ENCODE peak calls at places on chromosomes 13 and 19, in nine cellular contexts. One of them, this sample, is unnamed.

GRCh38 chr19:34500656-34501120 is 19.1 kb downstream of the WTIP start:
- DNase-seq in fibroblast of the aortic adventitia: no peak
- DNase-seq in epithelial cell of proximal tubule: no peak
- DNase-seq in uterus: no peak
- DNase-seq in AG04449: no peak
- DNase-seq in AG09309: no peak
- DNase-seq in fibroblast of lung: no peak
- DNase-seq in brain microvascular endothelial cell: no peak
- DNase-seq in body of pancreas: no peak
- DNase-seq in this sample: no peak

GRCh38 chr19:16268676-16269319 is 55.8 kb upstream of the KLF2 start:
- DNase-seq in fibroblast of the aortic adventitia: no peak
- DNase-seq in epithelial cell of proximal tubule: no peak
- DNase-seq in uterus: no peak
- DNase-seq in AG04449: no peak
- DNase-seq in AG09309: no peak
- DNase-seq in fibroblast of lung: no peak
- DNase-seq in brain microvascular endothelial cell: no peak
- DNase-seq in body of pancreas: no peak
- DNase-seq in this sample: no peak

GRCh38 chr19:55091955-55092354 is 16.3 kb downstream of the EPS8L1 start:
- DNase-seq in fibroblast of the aortic adventitia: no peak
- DNase-seq in epithelial cell of proximal tubule: no peak
- DNase-seq in uterus: no peak
- DNase-seq in AG04449: no peak
- DNase-seq in AG09309: no peak
- DNase-seq in fibroblast of lung: no peak
- DNase-seq in brain microvascular endothelial cell: no peak
- DNase-seq in body of pancreas: peak; percentile 12
- DNase-seq in this sample: no peak

GRCh38 chr13:48000559-48001126 is 430 bp downstream of the SUCLA2 start:
- DNase-seq in fibroblast of the aortic adventitia: peak; percentile 8
- DNase-seq in epithelial cell of proximal tubule: no peak
- DNase-seq in uterus: no peak
- DNase-seq in AG04449: no peak
- DNase-seq in AG09309: no peak
- DNase-seq in fibroblast of lung: peak; percentile 10
- DNase-seq in brain microvascular endothelial cell: no peak
- DNase-seq in body of pancreas: peak; percentile 22
- DNase-seq in this sample: no peak

GRCh38 chr19:3096267-3096901 is 2.2 kb downstream of the GNA11 start:
- DNase-seq in fibroblast of the aortic adventitia: no peak
- DNase-seq in epithelial cell of proximal tubule: no peak
- DNase-seq in uterus: no peak
- DNase-seq in AG04449: no peak
- DNase-seq in AG09309: no peak
- DNase-seq in fibroblast of lung: no peak
- DNase-seq in brain microvascular endothelial cell: no peak
- DNase-seq in body of pancreas: peak; percentile 15
- DNase-seq in this sample: no peak

GRCh38 chr13:97259787-97260641 is 37.9 kb downstream of the MBNL2 start:
- DNase-seq in fibroblast of the aortic adventitia: peak; percentile 88
- DNase-seq in epithelial cell of proximal tubule: no peak
- DNase-seq in uterus: no peak
- DNase-seq in AG04449: peak; percentile 53
- DNase-seq in AG09309: no peak
- DNase-seq in fibroblast of lung: peak; percentile 74
- DNase-seq in brain microvascular endothelial cell: peak; percentile 78
- DNase-seq in body of pancreas: no peak
- DNase-seq in this sample: no peak

GRCh38 chr13:23699271-23699670 is 129.1 kb downstream of the TNFRSF19 start:
- DNase-seq in fibroblast of the aortic adventitia: no peak
- DNase-seq in epithelial cell of proximal tubule: no peak
- DNase-seq in uterus: no peak
- DNase-seq in AG04449: no peak
- DNase-seq in AG09309: no peak
- DNase-seq in fibroblast of lung: no peak
- DNase-seq in brain microvascular endothelial cell: no peak
- DNase-seq in body of pancreas: no peak
- DNase-seq in this sample: no peak

GRCh38 chr19:18278521-18279265 is 2.7 kb downstream of the JUND start:
- DNase-seq in fibroblast of the aortic adventitia: peak; percentile 33
- DNase-seq in epithelial cell of proximal tubule: no peak
- DNase-seq in uterus: no peak
- DNase-seq in AG04449: no peak
- DNase-seq in AG09309: no peak
- DNase-seq in fibroblast of lung: no peak
- DNase-seq in brain microvascular endothelial cell: peak; percentile 25
- DNase-seq in body of pancreas: peak; percentile 64
- DNase-seq in this sample: no peak

GRCh38 chr13:36029171-36029570 is 102.0 kb downstream of the DCLK1 start:
- DNase-seq in fibroblast of the aortic adventitia: peak; percentile 71
- DNase-seq in epithelial cell of proximal tubule: no peak
- DNase-seq in uterus: no peak
- DNase-seq in AG04449: no peak
- DNase-seq in AG09309: no peak
- DNase-seq in fibroblast of lung: peak; percentile 65
- DNase-seq in brain microvascular endothelial cell: peak; percentile 97
- DNase-seq in body of pancreas: no peak
- DNase-seq in this sample: no peak

GRCh38 chr19:48724796-48725753 is 5.5 kb upstream of the MAMSTR start:
- DNase-seq in fibroblast of the aortic adventitia: peak; percentile 97
- DNase-seq in epithelial cell of proximal tubule: peak; percentile 39
- DNase-seq in uterus: peak; percentile 80
- DNase-seq in AG04449: peak; percentile 23
- DNase-seq in AG09309: no peak
- DNase-seq in fibroblast of lung: peak; percentile 93
- DNase-seq in brain microvascular endothelial cell: peak; percentile 88
- DNase-seq in body of pancreas: peak; percentile 60
- DNase-seq in this sample: no peak

GRCh38 chr13:48923376-48923775 is 52.3 kb upstream of the FNDC3A start:
- DNase-seq in fibroblast of the aortic adventitia: peak; percentile 9
- DNase-seq in epithelial cell of proximal tubule: no peak
- DNase-seq in uterus: no peak
- DNase-seq in AG04449: no peak
- DNase-seq in AG09309: no peak
- DNase-seq in fibroblast of lung: no peak
- DNase-seq in brain microvascular endothelial cell: no peak
- DNase-seq in body of pancreas: no peak
- DNase-seq in this sample: no peak

GRCh38 chr19:47272448-47273312 is 2.0 kb upstream of the INAFM1 start:
- DNase-seq in fibroblast of the aortic adventitia: peak; percentile 34
- DNase-seq in epithelial cell of proximal tubule: no peak
- DNase-seq in uterus: peak; percentile 71
- DNase-seq in AG04449: no peak
- DNase-seq in AG09309: peak; percentile 24
- DNase-seq in fibroblast of lung: peak; percentile 32
- DNase-seq in brain microvascular endothelial cell: no peak
- DNase-seq in body of pancreas: peak; percentile 57
- DNase-seq in this sample: no peak

GRCh38 chr19:15284896-15285295 is 47.4 kb downstream of the BRD4 start:
- DNase-seq in fibroblast of the aortic adventitia: no peak
- DNase-seq in epithelial cell of proximal tubule: no peak
- DNase-seq in uterus: no peak
- DNase-seq in AG04449: no peak
- DNase-seq in AG09309: no peak
- DNase-seq in fibroblast of lung: no peak
- DNase-seq in brain microvascular endothelial cell: no peak
- DNase-seq in body of pancreas: no peak
- DNase-seq in this sample: no peak

GRCh38 chr13:44093607-44094583 is 214.2 kb downstream of the LACC1 start:
- DNase-seq in fibroblast of the aortic adventitia: peak; percentile 15
- DNase-seq in epithelial cell of proximal tubule: no peak
- DNase-seq in uterus: no peak
- DNase-seq in AG04449: no peak
- DNase-seq in AG09309: no peak
- DNase-seq in fibroblast of lung: peak; percentile 54
- DNase-seq in brain microvascular endothelial cell: no peak
- DNase-seq in body of pancreas: no peak
- DNase-seq in this sample: no peak

GRCh38 chr13:48230541-48230940 is 2.5 kb upstream of the ITM2B start:
- DNase-seq in fibroblast of the aortic adventitia: no peak
- DNase-seq in epithelial cell of proximal tubule: no peak
- DNase-seq in uterus: no peak
- DNase-seq in AG04449: no peak
- DNase-seq in AG09309: no peak
- DNase-seq in fibroblast of lung: no peak
- DNase-seq in brain microvascular endothelial cell: no peak
- DNase-seq in body of pancreas: no peak
- DNase-seq in this sample: no peak

GRCh38 chr13:41061075-41061913 is at the start of gene WBP4:
- DNase-seq in fibroblast of the aortic adventitia: peak; percentile 97
- DNase-seq in epithelial cell of proximal tubule: peak; percentile 80
- DNase-seq in uterus: peak; percentile 95
- DNase-seq in AG04449: peak; percentile 57
- DNase-seq in AG09309: peak; percentile 76
- DNase-seq in fibroblast of lung: peak; percentile 98
- DNase-seq in brain microvascular endothelial cell: peak; percentile 93
- DNase-seq in body of pancreas: peak; percentile 94
- DNase-seq in this sample: peak; percentile 80

GRCh38 chr13:41059466-41059865 is 1.8 kb upstream of the WBP4 start:
- DNase-seq in fibroblast of the aortic adventitia: peak; percentile 28
- DNase-seq in epithelial cell of proximal tubule: no peak
- DNase-seq in uterus: no peak
- DNase-seq in AG04449: no peak
- DNase-seq in AG09309: no peak
- DNase-seq in fibroblast of lung: no peak
- DNase-seq in brain microvascular endothelial cell: no peak
- DNase-seq in body of pancreas: no peak
- DNase-seq in this sample: no peak

GRCh38 chr13:41060723-41061074 is 610 bp upstream of the WBP4 start:
- DNase-seq in fibroblast of the aortic adventitia: no peak
- DNase-seq in epithelial cell of proximal tubule: no peak
- DNase-seq in uterus: peak; percentile 82
- DNase-seq in AG04449: no peak
- DNase-seq in AG09309: no peak
- DNase-seq in fibroblast of lung: no peak
- DNase-seq in brain microvascular endothelial cell: no peak
- DNase-seq in body of pancreas: peak; percentile 80
- DNase-seq in this sample: peak; percentile 68

GRCh38 chr13:41058229-41059070 is 2.9 kb upstream of the WBP4 start:
- DNase-seq in fibroblast of the aortic adventitia: no peak
- DNase-seq in epithelial cell of proximal tubule: no peak
- DNase-seq in uterus: no peak
- DNase-seq in AG04449: no peak
- DNase-seq in AG09309: no peak
- DNase-seq in fibroblast of lung: no peak
- DNase-seq in brain microvascular endothelial cell: no peak
- DNase-seq in body of pancreas: peak; percentile 35
- DNase-seq in this sample: no peak

DNA sequence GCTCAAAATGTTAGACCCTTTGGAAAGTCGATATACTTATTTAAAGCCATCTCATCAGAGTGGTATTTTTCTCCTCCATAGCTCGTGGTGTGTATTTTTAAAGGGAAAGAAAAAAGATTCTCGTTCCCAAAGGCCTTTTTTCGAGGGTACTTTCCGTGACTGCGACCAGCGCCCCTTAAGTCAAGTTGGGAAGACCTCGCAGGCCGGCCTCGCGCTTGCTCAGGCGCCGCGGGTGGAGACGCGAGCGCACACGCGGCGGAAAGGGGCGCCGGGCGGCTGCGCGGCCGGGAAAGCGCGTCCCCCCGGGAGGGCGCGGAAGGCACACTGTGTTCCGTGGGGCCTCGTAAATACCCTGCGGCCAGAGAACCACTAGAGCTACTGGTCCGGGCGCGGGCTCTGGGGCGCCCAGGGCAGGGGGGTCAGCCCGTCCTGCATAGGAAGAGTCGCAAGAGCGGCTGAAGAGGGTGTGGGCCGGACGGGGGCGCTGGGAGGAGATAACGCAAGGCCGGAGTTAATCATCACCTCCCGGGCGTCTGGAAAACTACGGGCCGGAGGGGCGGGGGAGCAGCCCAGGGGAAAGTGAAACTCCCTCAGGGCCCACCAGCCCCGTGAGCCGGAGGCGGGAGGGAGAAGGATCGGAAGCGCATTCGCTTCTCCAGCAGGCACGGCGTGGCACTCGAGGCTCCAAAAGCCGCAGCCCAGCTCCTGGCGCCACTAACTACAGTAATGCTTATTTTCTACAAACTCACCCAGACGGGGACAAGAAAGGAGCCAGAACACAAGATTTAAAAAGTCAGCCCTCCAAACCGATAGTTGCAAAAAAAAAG is 1.2 kb upstream of the WBP4 start:
- DNase-seq in fibroblast of the aortic adventitia: peak; percentile 86
- DNase-seq in epithelial cell of proximal tubule: peak; percentile 31
- DNase-seq in uterus: peak; percentile 95
- DNase-seq in AG04449: no peak
- DNase-seq in AG09309: peak; percentile 63
- DNase-seq in fibroblast of lung: peak; percentile 91
- DNase-seq in brain microvascular endothelial cell: peak; percentile 86
- DNase-seq in body of pancreas: peak; percentile 91
- DNase-seq in this sample: peak; percentile 79
- TF ChIP-seq CTCF in fibroblast of the aortic adventitia: peak; percentile 35
- TF ChIP-seq CTCF in epithelial cell of proximal tubule: peak; percentile 32
- TF ChIP-seq CTCF in uterus: peak; percentile 46
- TF ChIP-seq CTCF in AG04449: peak; percentile 42
- TF ChIP-seq CTCF in AG09309: peak; percentile 36
- TF ChIP-seq CTCF in fibroblast of lung: peak; percentile 16
- TF ChIP-seq CTCF in brain microvascular endothelial cell: peak; percentile 49
- TF ChIP-seq CTCF in body of pancreas: peak; percentile 34
- TF ChIP-seq CTCF in this sample: no peak

GRCh38 chr13:90420683-90421082 is 926.8 kb upstream of the MIR17HG start:
- DNase-seq in fibroblast of the aortic adventitia: peak; percentile 25
- DNase-seq in epithelial cell of proximal tubule: no peak
- DNase-seq in uterus: no peak
- DNase-seq in AG04449: no peak
- DNase-seq in AG09309: no peak
- DNase-seq in fibroblast of lung: peak; percentile 9
- DNase-seq in brain microvascular endothelial cell: no peak
- DNase-seq in body of pancreas: no peak
- DNase-seq in this sample: no peak
- TF ChIP-seq CTCF in fibroblast of the aortic adventitia: peak; percentile 32
- TF ChIP-seq CTCF in epithelial cell of proximal tubule: peak; percentile 36
- TF ChIP-seq CTCF in uterus: no peak
- TF ChIP-seq CTCF in AG04449: peak; percentile 4
- TF ChIP-seq CTCF in AG09309: peak; percentile 29
- TF ChIP-seq CTCF in fibroblast of lung: peak; percentile 17
- TF ChIP-seq CTCF in brain microvascular endothelial cell: peak; percentile 36
- TF ChIP-seq CTCF in body of pancreas: no peak
- TF ChIP-seq CTCF in this sample: no peak

GRCh38 chr19:44401787-44402115 is 343 bp upstream of the ZNF285 start:
- DNase-seq in fibroblast of the aortic adventitia: no peak
- DNase-seq in epithelial cell of proximal tubule: no peak
- DNase-seq in uterus: no peak
- DNase-seq in AG04449: no peak
- DNase-seq in AG09309: no peak
- DNase-seq in fibroblast of lung: no peak
- DNase-seq in brain microvascular endothelial cell: no peak
- DNase-seq in body of pancreas: no peak
- DNase-seq in this sample: no peak

GRCh38 chr19:44401108-44401786 is at the start of gene ZNF285:
- DNase-seq in fibroblast of the aortic adventitia: peak; percentile 97
- DNase-seq in epithelial cell of proximal tubule: peak; percentile 58
- DNase-seq in uterus: peak; percentile 84
- DNase-seq in AG04449: peak; percentile 67
- DNase-seq in AG09309: peak; percentile 80
- DNase-seq in fibroblast of lung: peak; percentile 97
- DNase-seq in brain microvascular endothelial cell: peak; percentile 92
- DNase-seq in body of pancreas: peak; percentile 87
- DNase-seq in this sample: peak; percentile 71
- TF ChIP-seq CTCF in fibroblast of the aortic adventitia: no peak
- TF ChIP-seq CTCF in epithelial cell of proximal tubule: no peak
- TF ChIP-seq CTCF in uterus: no peak
- TF ChIP-seq CTCF in AG04449: no peak
- TF ChIP-seq CTCF in AG09309: no peak
- TF ChIP-seq CTCF in fibroblast of lung: no peak
- TF ChIP-seq CTCF in brain microvascular endothelial cell: no peak
- TF ChIP-seq CTCF in body of pancreas: no peak
- TF ChIP-seq CTCF in this sample: no peak

GRCh38 chr19:13241321-13242104 is 91.3 kb downstream of the IER2 start:
- DNase-seq in fibroblast of the aortic adventitia: no peak
- DNase-seq in epithelial cell of proximal tubule: no peak
- DNase-seq in uterus: no peak
- DNase-seq in AG04449: no peak
- DNase-seq in AG09309: no peak
- DNase-seq in fibroblast of lung: no peak
- DNase-seq in brain microvascular endothelial cell: no peak
- DNase-seq in body of pancreas: no peak
- DNase-seq in this sample: no peak
- TF ChIP-seq CTCF in fibroblast of the aortic adventitia: no peak
- TF ChIP-seq CTCF in epithelial cell of proximal tubule: no peak
- TF ChIP-seq CTCF in uterus: no peak
- TF ChIP-seq CTCF in AG04449: no peak
- TF ChIP-seq CTCF in AG09309: no peak
- TF ChIP-seq CTCF in fibroblast of lung: no peak
- TF ChIP-seq CTCF in brain microvascular endothelial cell: peak; percentile 21
- TF ChIP-seq CTCF in body of pancreas: no peak
- TF ChIP-seq CTCF in this sample: no peak

This sample was measured in omental fat pad.